ENCODE peak calls at places on chromosomes 16 and 17, in nine cellular contexts. Z is AG10803, G is transverse colon, Y is left ventricle myocardium inferior, W is spleen, R is testis, A is bronchial epithelial cell, O is OCI-LY7, U is cardiac fibroblast. E is an unnamed sample.

GRCh38 chr17:2179615-2180295 is 123.8 kb downstream of the SMG6 start:
- DNase-seq in W (no peak), A (no peak), Z (peak; percentile 97), O (no peak), Y (peak; percentile 81), G (peak; percentile 67), R (peak; percentile 87), U (peak; percentile 98), E (peak; percentile 100)

GRCh38 chr16:50584033-50584722 is 36.0 kb downstream of the NKD1 start:
- DNase-seq in Y (no peak), O (no peak), G (no peak), A (no peak), Z (no peak), R (peak; percentile 47), U (no peak), W (peak; percentile 54), E (no peak)

GRCh38 chr16:13923703-13924298 is 3.8 kb downstream of the ERCC4 start:
- DNase-seq in R (no peak), A (peak; percentile 66), Z (peak; percentile 65), G (no peak), W (no peak), O (peak; percentile 78), U (peak; percentile 80), Y (no peak), E (peak; percentile 74)

GRCh38 chr17:44084131-44084538 is 13.6 kb downstream of the G6PC3 start:
- DNase-seq in O (peak; percentile 19), R (no peak), U (no peak), Y (no peak), G (no peak), Z (no peak), A (no peak), W (no peak), E (no peak)

GRCh38 chr17:35986643-35987042 is at the start of gene CCL14:
- DNase-seq in A (no peak), R (no peak), U (no peak), G (no peak), Y (no peak), Z (no peak), O (no peak), W (no peak), E (no peak)

GRCh38 chr17:5425826-5426225 is 5.8 kb downstream of the RPAIN start:
- DNase-seq in Z (no peak), G (no peak), O (no peak), U (no peak), R (no peak), W (no peak), Y (no peak), A (no peak), E (no peak)

GRCh38 chr16:38941-39892 is 14.2 kb downstream of the POLR3K start:
- DNase-seq in Z (no peak), G (peak; percentile 77), Y (no peak), R (no peak), O (peak; percentile 86), W (peak; percentile 92), A (peak; percentile 69), U (no peak), E (no peak)

GRCh38 chr16:86396918-86397317 is 113.4 kb upstream of the FOXF1 start:
- DNase-seq in Y (no peak), R (no peak), G (peak; percentile 53), W (no peak), U (peak; percentile 69), A (no peak), Z (peak; percentile 91), O (no peak), E (peak; percentile 98)

GRCh38 chr17:80646328-80646727 is 101.7 kb downstream of the RPTOR start:
- DNase-seq in W (no peak), A (no peak), Z (no peak), G (no peak), O (no peak), Y (no peak), U (no peak), R (no peak), E (no peak)

GRCh38 chr17:44900894-44901293 is 1.6 kb upstream of the EFTUD2 start:
- DNase-seq in U (peak; percentile 90), R (peak; percentile 72), A (peak; percentile 67), W (no peak), G (no peak), O (no peak), Z (peak; percentile 75), Y (no peak), E (peak; percentile 63)

GRCh38 chr17:63573634-63574033 is 23.4 kb downstream of the DCAF7 start:
- DNase-seq in O (no peak), G (no peak), W (no peak), R (no peak), U (no peak), Y (no peak), A (no peak), Z (peak; percentile 6), E (no peak)

GRCh38 chr17:63578027-63578768 is 22.5 kb upstream of the TACO1 start:
- DNase-seq in A (no peak), O (no peak), U (no peak), R (peak; percentile 25), Y (no peak), W (no peak), G (no peak), Z (no peak), E (no peak)

GRCh38 chr17:63579633-63580032 is 21.1 kb upstream of the TACO1 start:
- DNase-seq in W (no peak), G (no peak), Y (no peak), Z (no peak), U (no peak), O (no peak), R (no peak), A (no peak), E (no peak)

GRCh38 chr17:63578769-63579111 is 22.0 kb upstream of the TACO1 start:
- DNase-seq in U (no peak), G (no peak), W (no peak), A (no peak), Z (no peak), O (no peak), R (no peak), Y (no peak), E (no peak)
- H3K4me3 ChIP-seq in U (no peak overlapping the region), G (no peak overlapping the region), W (no peak overlapping the region), A (no peak overlapping the region), Z (no peak overlapping the region), O (no peak overlapping the region), R (no peak overlapping the region), Y (no peak overlapping the region), E (no peak overlapping the region)

GRCh38 chr17:68599091-68599872 is 1.9 kb downstream of the FAM20A start:
- DNase-seq in A (no peak), R (peak; percentile 51), W (no peak), Z (peak; percentile 91), O (no peak), G (no peak), U (no peak), Y (no peak), E (peak; percentile 92)

GRCh38 chr17:68596411-68596945 is 4.7 kb downstream of the FAM20A start:
- DNase-seq in G (no peak), Y (no peak), U (no peak), A (no peak), O (no peak), R (no peak), W (no peak), Z (no peak), E (no peak)

GRCh38 chr17:68598545-68598961 is 2.6 kb downstream of the FAM20A start:
- DNase-seq in U (no peak), R (no peak), Y (no peak), G (no peak), O (no peak), W (no peak), A (no peak), Z (no peak), E (no peak)

GRCh38 chr17:68599873-68600122 is 1.4 kb downstream of the FAM20A start:
- DNase-seq in Z (no peak), G (no peak), U (no peak), R (peak; percentile 39), A (no peak), Y (peak; percentile 19), O (no peak), W (no peak), E (no peak)

GRCh38 chr17:68598074-68598473 is 3.1 kb downstream of the FAM20A start:
- DNase-seq in W (no peak), Y (no peak), Z (no peak), U (no peak), G (no peak), O (no peak), A (no peak), R (no peak), E (no peak)
- H3K4me3 ChIP-seq in W (no peak overlapping the region), Y (peak overlapping the region; percentile 83), Z (peak overlapping the region; percentile 77), U (no peak overlapping the region), G (no peak overlapping the region), O (no peak overlapping the region), A (no peak overlapping the region), R (no peak overlapping the region), E (peak overlapping the region; percentile 66)

DNA sequence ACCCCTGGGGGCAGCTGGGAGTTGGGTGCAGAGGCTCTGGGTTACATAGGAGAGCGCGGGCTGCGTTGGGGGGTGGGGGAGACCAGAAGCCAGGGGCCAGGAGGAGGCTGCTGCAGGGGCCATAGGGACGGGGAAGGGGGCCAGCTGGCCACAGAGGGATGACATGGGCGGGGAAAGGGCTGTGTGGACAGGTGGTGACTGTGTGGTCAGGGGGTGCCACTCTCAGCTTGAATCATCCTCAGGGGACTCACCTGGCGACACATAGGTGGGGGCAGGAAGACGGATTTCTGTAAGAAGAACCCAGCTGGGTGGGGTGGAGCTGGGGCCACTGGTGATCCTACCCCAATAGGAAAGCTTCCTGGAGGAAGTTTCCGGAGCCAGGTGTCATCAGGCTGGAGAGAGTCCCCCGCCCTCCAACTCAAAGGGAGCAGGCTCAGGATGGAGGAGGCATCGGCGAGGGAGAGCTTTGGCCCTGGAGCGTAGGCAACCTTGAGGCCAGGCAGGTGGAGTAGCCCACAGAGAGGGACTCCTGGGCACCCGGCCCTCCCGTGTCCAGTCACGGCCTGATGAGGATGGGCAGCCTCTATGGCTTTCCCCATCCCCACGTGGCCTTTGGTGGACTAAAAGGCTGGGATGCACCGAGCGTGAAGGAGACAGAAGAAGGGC is 1.2 kb downstream of the TRPV3 start:
- DNase-seq in Z (no peak), A (no peak), Y (no peak), R (no peak), G (no peak), U (no peak), O (no peak), W (no peak), E (no peak)
- H3K4me3 ChIP-seq in Z (no peak overlapping the region), A (no peak overlapping the region), Y (no peak overlapping the region), R (no peak overlapping the region), G (no peak overlapping the region), U (no peak overlapping the region), O (no peak overlapping the region), W (no peak overlapping the region), E (no peak overlapping the region)

GRCh38 chr16:71429581-71429980 is 12.3 kb downstream of the TLE7 start:
- DNase-seq in A (no peak), O (no peak), Z (no peak), U (no peak), W (no peak), Y (no peak), R (no peak), G (no peak), E (no peak)

GRCh38 chr16:71431176-71431575 is 10.7 kb downstream of the TLE7 start:
- DNase-seq in O (no peak), R (no peak), Y (no peak), W (peak; percentile 42), U (no peak), A (no peak), G (no peak), Z (no peak), E (no peak)

GRCh38 chr16:71428883-71429282 is 13.0 kb downstream of the TLE7 start:
- DNase-seq in A (peak; percentile 1), W (no peak), G (no peak), Y (no peak), R (no peak), U (peak; percentile 11), Z (no peak), O (no peak), E (peak; percentile 58)

GRCh38 chr16:71431991-71432390 is 9.9 kb downstream of the TLE7 start:
- DNase-seq in Y (no peak), Z (no peak), O (no peak), A (no peak), W (peak; percentile 52), U (no peak), R (no peak), G (no peak), E (no peak)

GRCh38 chr16:71430744-71431143 is 11.1 kb downstream of the TLE7 start:
- DNase-seq in A (no peak), O (no peak), U (no peak), G (no peak), R (no peak), Y (no peak), Z (no peak), W (no peak), E (no peak)
- H3K4me3 ChIP-seq in A (no peak overlapping the region), O (no peak overlapping the region), U (no peak overlapping the region), G (no peak overlapping the region), R (no peak overlapping the region), Y (no peak overlapping the region), Z (no peak overlapping the region), W (no peak overlapping the region), E (no peak overlapping the region)

E was measured in fibroblast of villous mesenchyme.